ENCODE peak calls at places on chromosome 4, in eight cellular contexts. E is endodermal cell, T is upper lobe of right lung, K is pancreas, Z is mammary epithelial cell, V is cardiac fibroblast, M is foreskin fibroblast, Q is Peyer's patch. L is an unnamed sample.

GRCh38 chr4:114271031-114271430 is 291.6 kb upstream of the ARSJ start:
- DNase-seq in E (no peak), T (no peak), K (no peak), Z (no peak), V (no peak), M (no peak), Q (no peak), L (no peak)

GRCh38 chr4:75821966-75822365 is 80.3 kb downstream of the PPEF2 start:
- DNase-seq in E (no peak), T (no peak), K (no peak), Z (peak; percentile 12), V (peak; percentile 26), M (peak; percentile 35), Q (no peak), L (no peak)

GRCh38 chr4:174110180-174110579 is 173.3 kb downstream of the FBXO8 start:
- DNase-seq in E (no peak), T (no peak), K (no peak), Z (no peak), V (no peak), M (no peak), Q (no peak), L (no peak)

GRCh38 chr4:187541666-187542065 is 453.9 kb upstream of the ZFP42 start:
- DNase-seq in E (no peak), T (no peak), K (no peak), Z (no peak), V (no peak), M (peak; percentile 28), Q (no peak), L (no peak)

GRCh38 chr4:4663028-4663427 is 121.2 kb upstream of the STX18 start:
- DNase-seq in E (no peak), T (no peak), K (no peak), Z (no peak), V (no peak), M (no peak), Q (no peak), L (no peak)

GRCh38 chr4:150224896-150225591 is 146.8 kb downstream of the DCLK2 start:
- DNase-seq in E (peak; percentile 78), T (no peak), K (no peak), Z (peak; percentile 34), V (peak; percentile 71), M (peak; percentile 93), Q (no peak), L (peak; percentile 93)

GRCh38 chr4:75702919-75703411 is 21.4 kb upstream of the USO1 start:
- DNase-seq in E (no peak), T (no peak), K (no peak), Z (no peak), V (no peak), M (no peak), Q (no peak), L (no peak)

GRCh38 chr4:105061720-105062119 is 85.0 kb upstream of the TET2 start:
- DNase-seq in E (no peak), T (no peak), K (no peak), Z (no peak), V (no peak), M (no peak), Q (no peak), L (no peak)

GRCh38 chr4:37648084-37648817 is 37.9 kb downstream of the RELL1 start:
- DNase-seq in E (peak; percentile 89), T (peak; percentile 67), K (no peak), Z (peak; percentile 87), V (peak; percentile 94), M (peak; percentile 94), Q (peak; percentile 88), L (peak; percentile 91)

GRCh38 chr4:7842384-7843279 is 97.0 kb downstream of the AFAP1 start:
- DNase-seq in E (no peak), T (no peak), K (no peak), Z (peak; percentile 92), V (peak; percentile 99), M (peak; percentile 94), Q (peak; percentile 56), L (peak; percentile 96)
- H3K4me3 ChIP-seq in E (no peak overlapping the region), T (no peak overlapping the region), K (no peak overlapping the region), Z (peak overlapping the region; percentile 12), V (peak overlapping the region; percentile 22), M (peak overlapping the region; percentile 14), Q (no peak overlapping the region), L (no peak overlapping the region)

GRCh38 chr4:925171-925570 is 6.9 kb downstream of the GAK start:
- DNase-seq in E (peak; percentile 42), T (peak; percentile 23), K (no peak), Z (no peak), V (no peak), M (no peak), Q (no peak), L (no peak)
- H3K4me3 ChIP-seq in E (no peak overlapping the region), T (no peak overlapping the region), K (no peak overlapping the region), Z (no peak overlapping the region), V (no peak overlapping the region), M (no peak overlapping the region), Q (no peak overlapping the region), L (no peak overlapping the region)

DNA sequence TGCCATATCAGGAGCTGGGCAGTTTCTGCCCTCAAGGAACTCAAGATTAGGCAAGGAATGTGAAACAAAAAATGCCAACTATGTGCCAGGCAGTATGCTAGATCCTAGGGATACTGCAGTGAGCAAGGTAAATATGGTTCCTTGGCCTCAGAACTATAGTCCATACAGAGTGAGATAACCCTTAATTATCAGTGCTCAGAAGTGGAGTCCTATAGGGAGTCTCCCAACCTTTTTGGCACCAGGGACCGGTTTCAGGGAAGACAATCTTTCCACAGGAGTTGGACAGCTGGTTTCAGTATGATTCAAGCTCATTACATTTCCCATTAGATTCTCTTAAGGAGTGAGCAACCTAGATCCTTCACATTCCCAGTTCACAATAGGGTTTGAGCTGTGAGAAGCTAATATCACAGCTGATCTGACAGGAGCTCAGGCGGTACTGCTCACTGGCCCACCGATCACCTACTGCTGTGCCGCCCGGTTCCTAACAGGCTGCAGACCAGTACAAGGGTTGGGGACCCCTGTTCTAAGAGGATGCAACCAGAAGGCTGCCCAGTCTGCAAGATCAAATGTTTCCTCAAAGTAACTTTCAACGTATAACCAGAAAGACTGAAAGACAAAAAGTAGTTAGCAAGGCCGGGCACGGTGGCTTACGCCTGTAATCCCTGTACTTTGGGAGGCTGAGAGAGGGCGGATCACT is 1.7 kb upstream of the SRP72 start:
- DNase-seq in E (peak; percentile 53), T (no peak), K (no peak), Z (peak; percentile 56), V (no peak), M (peak; percentile 26), Q (no peak), L (no peak)
- H3K4me3 ChIP-seq in E (peak overlapping the region; percentile 95), T (peak overlapping the region; percentile 97), K (no peak overlapping the region), Z (peak overlapping the region; percentile 100), V (peak overlapping the region; percentile 82), M (peak overlapping the region; percentile 78), Q (peak overlapping the region; percentile 91), L (peak overlapping the region; percentile 98)

DNA sequence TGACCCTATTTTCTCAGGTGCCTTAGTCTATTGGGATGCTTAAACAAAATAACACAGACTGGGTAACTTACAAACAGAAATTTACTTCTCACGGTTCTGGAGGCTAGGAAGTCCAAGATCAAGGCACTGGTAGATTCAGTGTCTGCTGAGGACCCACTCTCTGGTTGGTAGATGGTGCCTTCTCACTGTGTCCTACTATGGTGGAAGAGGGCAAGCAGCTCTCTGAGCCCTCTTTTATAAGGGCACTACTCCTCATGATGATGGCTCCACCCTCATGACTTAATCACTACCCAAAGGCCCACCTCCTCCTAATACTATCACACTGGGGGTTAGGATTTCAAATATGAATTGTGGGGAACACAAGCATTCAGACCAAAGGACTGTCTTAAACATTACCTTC is 11.8 kb downstream of the SMIM14 start:
- DNase-seq in E (no peak), T (no peak), K (no peak), Z (no peak), V (no peak), M (no peak), Q (no peak), L (no peak)
- H3K4me3 ChIP-seq in E (no peak overlapping the region), T (no peak overlapping the region), K (no peak overlapping the region), Z (no peak overlapping the region), V (no peak overlapping the region), M (no peak overlapping the region), Q (no peak overlapping the region), L (no peak overlapping the region)

GRCh38 chr4:118835896-118836762 is at the start of gene SEC24D:
- DNase-seq in E (peak; percentile 96), T (peak; percentile 94), K (peak; percentile 95), Z (peak; percentile 81), V (peak; percentile 91), M (peak; percentile 88), Q (peak; percentile 92), L (peak; percentile 58)

GRCh38 chr4:118836763-118837507 is 1.0 kb upstream of the SEC24D start:
- DNase-seq in E (no peak), T (no peak), K (no peak), Z (no peak), V (no peak), M (no peak), Q (no peak), L (no peak)

GRCh38 chr4:118834960-118835895 is 698 bp downstream of the SEC24D start:
- DNase-seq in E (peak; percentile 79), T (peak; percentile 74), K (peak; percentile 51), Z (peak; percentile 90), V (peak; percentile 90), M (peak; percentile 88), Q (peak; percentile 87), L (peak; percentile 81)

GRCh38 chr4:118834070-118834469 is 1.9 kb downstream of the SEC24D start:
- DNase-seq in E (no peak), T (no peak), K (no peak), Z (no peak), V (peak; percentile 27), M (no peak), Q (no peak), L (no peak)

DNA sequence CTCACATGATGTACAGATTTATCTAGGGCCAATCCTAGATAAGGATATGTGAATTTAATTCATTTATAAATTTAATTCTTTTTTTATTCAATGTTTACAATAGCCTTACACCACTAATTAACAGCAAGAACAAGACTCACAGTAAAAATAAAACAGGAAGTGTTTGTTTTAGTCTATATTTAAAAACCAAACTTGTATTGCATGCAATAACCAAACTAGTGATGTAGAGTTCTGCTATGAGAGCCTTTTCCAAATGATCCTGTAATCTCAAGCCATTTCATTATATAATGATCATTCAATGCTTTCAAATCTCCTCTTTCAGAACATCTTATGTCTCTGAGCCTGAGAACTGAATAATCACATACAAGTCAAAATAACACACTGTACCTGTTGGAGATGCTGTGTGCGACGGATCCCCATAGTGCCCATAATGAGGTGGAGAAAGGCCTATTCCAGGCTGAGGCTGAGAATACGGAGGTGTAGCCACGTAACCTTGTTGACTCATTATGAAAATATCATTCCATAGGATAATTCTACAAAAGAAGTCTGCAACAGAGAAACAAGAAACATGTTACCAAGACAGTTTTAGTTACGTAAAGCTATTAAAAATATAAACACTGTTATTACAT is 2.6 kb downstream of the SEC24D start:
- DNase-seq in E (no peak), T (no peak), K (no peak), Z (no peak), V (no peak), M (no peak), Q (no peak), L (no peak)
- H3K4me3 ChIP-seq in E (peak overlapping the region; percentile 94), T (no peak overlapping the region), K (no peak overlapping the region), Z (no peak overlapping the region), V (peak overlapping the region; percentile 89), M (peak overlapping the region; percentile 96), Q (no peak overlapping the region), L (peak overlapping the region; percentile 89)

DNA sequence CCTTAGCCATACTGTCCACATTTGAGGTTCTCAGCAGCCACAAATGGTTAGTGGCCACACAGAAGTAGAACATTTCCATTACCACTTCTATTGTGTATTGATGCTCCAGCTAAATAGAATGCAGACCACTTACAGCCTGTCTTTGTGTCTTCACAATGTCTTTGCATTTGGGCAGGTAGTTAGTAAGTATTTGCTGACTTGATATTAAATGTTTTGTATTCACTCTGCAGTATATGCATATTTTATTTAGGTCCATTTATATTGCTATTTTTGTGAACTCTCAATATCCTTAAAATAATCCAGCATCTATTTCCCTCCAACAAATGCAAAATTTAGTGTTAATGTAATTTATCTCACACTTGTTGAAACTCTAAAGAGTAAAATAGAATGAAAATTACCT is 26.6 kb downstream of the ANAPC4 start:
- DNase-seq in E (no peak), T (no peak), K (no peak), Z (no peak), V (no peak), M (no peak), Q (no peak), L (no peak)
- H3K4me3 ChIP-seq in E (no peak overlapping the region), T (no peak overlapping the region), K (no peak overlapping the region), Z (no peak overlapping the region), V (no peak overlapping the region), M (no peak overlapping the region), Q (no peak overlapping the region), L (no peak overlapping the region)

L was measured in skeletal muscle cell.